ENCODE peak calls at places on chromosome 14, in six cellular contexts. O, X, H, P, R and E are unnamed samples.

GRCh38 chr14:33903369-33903768 is 47.5 kb downstream of the EGLN3 start:
- DNase-seq in P (no peak), X (no peak), H (no peak), R (no peak), O (no peak), E (no peak)

GRCh38 chr14:88853129-88853528 is 28.7 kb downstream of the TTC8 start:
- DNase-seq in H (no peak), X (no peak), P (no peak), R (no peak), O (no peak), E (no peak)

GRCh38 chr14:75294649-75295033 is 16.0 kb downstream of the FOS start:
- DNase-seq in O (no peak), H (no peak), P (no peak), X (no peak), R (peak), E (no peak)

GRCh38 chr14:88470542-88471440 is 84.0 kb downstream of the PTPN21 start:
- DNase-seq in R (no peak), X (no peak), O (no peak), P (no peak), H (no peak), E (no peak)

GRCh38 chr14:68345738-68346137 is 447.1 kb downstream of the ZFP36L1 start:
- DNase-seq in X (no peak), P (no peak), R (no peak), H (no peak), O (no peak), E (no peak)

GRCh38 chr14:51520087-51520486 is 131.6 kb upstream of the FRMD6 start:
- DNase-seq in R (no peak), X (no peak), H (no peak), O (no peak), P (no peak), E (no peak)

GRCh38 chr14:102827716-102828115 is 50.5 kb downstream of the TRAF3 start:
- DNase-seq in H (no peak), P (no peak), X (no peak), O (no peak), R (no peak), E (no peak)

GRCh38 chr14:21069388-21070082 is 569 bp upstream of the ARHGEF40 start:
- DNase-seq in X (no peak), O (no peak), P (no peak), H (peak), R (peak), E (peak)

GRCh38 chr14:50001999-50002925 is 109.4 kb downstream of the ARF6 start:
- DNase-seq in R (no peak), O (no peak), H (peak), X (no peak), P (peak), E (no peak)
- H3K4me3 ChIP-seq in R (no peak), O (no peak), H (no peak), X (peak), P (peak), E (peak)

GRCh38 chr14:63046339-63047268 is 1.3 kb upstream of the KCNH5 start:
- DNase-seq in H (no peak), R (no peak), O (no peak), X (no peak), P (no peak), E (no peak)
- H3K4me3 ChIP-seq in H (no peak), R (peak), O (no peak), X (no peak), P (no peak), E (no peak)

GRCh38 chr14:60641722-60642269 is 7.5 kb downstream of the SIX1 start:
- DNase-seq in R (no peak), O (no peak), H (no peak), X (no peak), P (no peak), E (no peak)
- H3K4me3 ChIP-seq in R (no peak), O (peak), H (no peak), X (no peak), P (no peak), E (no peak)

GRCh38 chr14:61322011-61322798 is 826 bp downstream of the PRKCH start:
- DNase-seq in R (no peak), H (peak), P (peak), O (no peak), X (no peak), E (peak)
- H3K4me3 ChIP-seq in R (peak), H (peak), P (peak), O (peak), X (peak), E (peak)

GRCh38 chr14:69720912-69721311 is 46.0 kb upstream of the SRSF5 start:
- DNase-seq in X (no peak), R (no peak), O (no peak), H (no peak), P (no peak), E (no peak)

GRCh38 chr14:69713976-69714716 is 52.8 kb upstream of the SRSF5 start:
- DNase-seq in R (no peak), H (no peak), O (no peak), X (no peak), P (no peak), E (no peak)

GRCh38 chr14:69716483-69717187 is 50.3 kb upstream of the SRSF5 start:
- DNase-seq in P (peak), H (no peak), O (peak), R (no peak), X (no peak), E (no peak)

GRCh38 chr14:69715725-69716482 is 51.0 kb upstream of the SRSF5 start:
- DNase-seq in R (peak), X (peak), O (peak), P (no peak), H (peak), E (peak)

DNA sequence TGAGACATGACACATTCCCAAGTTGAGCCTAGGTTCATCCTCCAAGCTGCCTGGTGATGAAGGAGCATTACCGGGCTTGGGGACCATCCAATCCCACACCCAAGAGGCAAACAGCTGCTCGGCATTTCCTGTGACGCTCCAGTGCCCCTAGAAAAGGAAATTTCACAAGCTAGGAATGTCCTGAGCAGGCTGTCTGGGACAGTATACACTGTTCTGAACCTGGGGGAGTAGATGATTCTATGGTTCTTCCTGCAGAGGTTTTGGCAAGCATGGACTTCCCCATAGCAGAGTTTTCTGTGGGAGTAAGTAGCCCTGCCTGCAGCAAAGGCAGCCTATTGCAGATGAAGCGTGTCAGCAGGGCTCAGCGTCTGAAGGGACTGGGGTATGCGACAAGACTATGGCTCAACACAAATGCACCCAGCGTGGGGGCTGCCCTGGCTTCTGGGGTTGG is 47.4 kb upstream of the SRSF5 start:
- DNase-seq in R (peak), P (no peak), H (peak), X (no peak), O (peak), E (no peak)
- H3K4me3 ChIP-seq in R (no peak), P (no peak), H (no peak), X (no peak), O (no peak), E (no peak)

DNA sequence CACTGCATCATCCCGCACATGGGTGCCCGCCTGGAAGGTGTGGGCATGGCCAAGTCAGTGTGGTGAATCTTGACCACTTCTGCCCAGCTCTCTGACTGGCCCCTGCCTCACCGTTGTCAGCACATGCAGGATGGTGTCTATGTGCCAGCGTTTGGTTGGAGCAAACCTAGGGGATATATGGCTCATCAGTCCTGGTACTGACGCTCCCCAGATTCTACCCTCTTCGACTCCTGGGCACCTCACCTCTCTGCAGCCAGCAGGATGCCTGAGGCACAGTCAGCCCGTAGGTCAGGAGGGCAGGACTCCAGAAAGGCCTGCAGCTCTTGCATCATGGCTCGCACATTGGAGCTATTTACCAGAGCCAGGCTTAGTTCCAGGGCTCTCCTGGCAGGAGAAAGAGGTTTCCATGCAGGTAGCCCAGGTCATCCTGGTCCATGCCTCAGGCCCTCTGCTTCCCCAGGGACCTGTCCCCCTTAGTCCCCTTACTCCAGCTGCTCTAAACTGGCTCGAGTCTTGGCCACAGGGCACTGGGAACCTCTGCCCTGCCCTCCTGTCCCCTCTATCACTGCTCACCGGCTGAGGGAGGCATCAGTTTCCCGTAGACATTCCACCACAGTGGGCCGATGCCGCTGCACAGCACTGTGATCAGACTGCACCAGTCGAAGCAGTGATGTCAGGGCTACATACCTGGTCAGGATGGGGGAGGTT is 4.0 kb downstream of the AP1G2 start:
- DNase-seq in O (no peak), P (no peak), R (no peak), X (no peak), H (peak), E (no peak)
- H3K4me3 ChIP-seq in O (no peak), P (no peak), R (no peak), X (no peak), H (no peak), E (no peak)